ENCODE peak calls at places on chromosomes 3 and 15, in four cellular contexts. One of them, this sample, is unnamed.

GRCh38 chr15:23642413-23643044 is 5.1 kb downstream of the MAGEL2 start:
- DNase-seq in foreskin fibroblast: peak
- DNase-seq in ovary: peak
- DNase-seq in kidney: peak
- DNase-seq in this sample: peak

GRCh38 chr15:97728791-97729190 is 231.7 kb upstream of the ARRDC4 start:
- DNase-seq in foreskin fibroblast: no peak
- DNase-seq in ovary: no peak
- DNase-seq in kidney: no peak
- DNase-seq in this sample: no peak

GRCh38 chr15:70474682-70475438 is 288.5 kb downstream of the UACA start:
- DNase-seq in foreskin fibroblast: no peak
- DNase-seq in ovary: no peak
- DNase-seq in kidney: peak
- DNase-seq in this sample: peak

GRCh38 chr3:177676148-177676547 is 478.9 kb upstream of the TBL1XR1 start:
- DNase-seq in foreskin fibroblast: no peak
- DNase-seq in ovary: no peak
- DNase-seq in kidney: no peak
- DNase-seq in this sample: no peak

GRCh38 chr15:101651753-101652097 is 456 bp downstream of the TM2D3 start:
- DNase-seq in foreskin fibroblast: peak
- DNase-seq in ovary: no peak
- DNase-seq in kidney: no peak
- DNase-seq in this sample: no peak

GRCh38 chr3:37701729-37702128 is 160.0 kb upstream of the CTDSPL start:
- DNase-seq in foreskin fibroblast: no peak
- DNase-seq in ovary: no peak
- DNase-seq in kidney: no peak
- DNase-seq in this sample: no peak

GRCh38 chr15:69000091-69000490 is 14.4 kb upstream of the NOX5 start:
- DNase-seq in foreskin fibroblast: no peak
- DNase-seq in ovary: no peak
- DNase-seq in kidney: no peak
- DNase-seq in this sample: no peak

GRCh38 chr3:45832691-45833090 is 9.2 kb downstream of the LZTFL1 start:
- DNase-seq in foreskin fibroblast: peak
- DNase-seq in ovary: no peak
- DNase-seq in kidney: no peak
- DNase-seq in this sample: peak

GRCh38 chr3:128550113-128550440 is 57.1 kb upstream of the GATA2 start:
- DNase-seq in foreskin fibroblast: no peak
- DNase-seq in ovary: no peak
- DNase-seq in kidney: no peak
- DNase-seq in this sample: no peak

GRCh38 chr3:107221856-107222255 is 155.4 kb upstream of the CCDC54 start:
- DNase-seq in foreskin fibroblast: no peak
- DNase-seq in ovary: no peak
- DNase-seq in kidney: no peak
- DNase-seq in this sample: no peak

GRCh38 chr3:129989391-129989790 is 14.9 kb downstream of the TRH start:
- DNase-seq in foreskin fibroblast: no peak
- DNase-seq in ovary: no peak
- DNase-seq in kidney: peak
- DNase-seq in this sample: no peak

GRCh38 chr15:92714071-92714456 is 58.5 kb upstream of the FAM174B start:
- DNase-seq in foreskin fibroblast: peak
- DNase-seq in ovary: peak
- DNase-seq in kidney: no peak
- DNase-seq in this sample: no peak

GRCh38 chr3:49346797-49347251 is 7.0 kb upstream of the USP4 start:
- DNase-seq in foreskin fibroblast: peak
- DNase-seq in ovary: no peak
- DNase-seq in kidney: no peak
- DNase-seq in this sample: no peak

GRCh38 chr3:72448858-72449257 is 399.4 kb downstream of the SHQ1 start:
- DNase-seq in foreskin fibroblast: peak
- DNase-seq in ovary: no peak
- DNase-seq in kidney: no peak
- DNase-seq in this sample: peak

GRCh38 chr3:196047391-196048030 is 34.4 kb downstream of the TFRC start:
- DNase-seq in foreskin fibroblast: no peak
- DNase-seq in ovary: no peak
- DNase-seq in kidney: no peak
- DNase-seq in this sample: no peak

GRCh38 chr3:157868881-157869280 is 237.3 kb downstream of the SHOX2 start:
- DNase-seq in foreskin fibroblast: no peak
- DNase-seq in ovary: no peak
- DNase-seq in kidney: no peak
- DNase-seq in this sample: no peak

GRCh38 chr3:106560451-106560966 is 691.7 kb upstream of the CBLB start:
- DNase-seq in foreskin fibroblast: peak
- DNase-seq in ovary: no peak
- DNase-seq in kidney: no peak
- DNase-seq in this sample: no peak

GRCh38 chr15:95713315-95713714 is 617.2 kb upstream of the NR2F2 start:
- DNase-seq in foreskin fibroblast: no peak
- DNase-seq in ovary: no peak
- DNase-seq in kidney: no peak
- DNase-seq in this sample: no peak

GRCh38 chr3:149085828-149086231 is 503 bp downstream of the HLTF start:
- DNase-seq in foreskin fibroblast: peak
- DNase-seq in ovary: no peak
- DNase-seq in kidney: no peak
- DNase-seq in this sample: no peak

GRCh38 chr3:26118165-26118564 is 328.3 kb downstream of the OXSM start:
- DNase-seq in foreskin fibroblast: no peak
- DNase-seq in ovary: no peak
- DNase-seq in kidney: no peak
- DNase-seq in this sample: no peak

GRCh38 chr15:39243396-39243795 is 337.5 kb upstream of the THBS1 start:
- DNase-seq in foreskin fibroblast: no peak
- DNase-seq in ovary: no peak
- DNase-seq in kidney: no peak
- DNase-seq in this sample: no peak

GRCh38 chr3:115436767-115437301 is 186.5 kb upstream of the GAP43 start:
- DNase-seq in foreskin fibroblast: peak
- DNase-seq in ovary: no peak
- DNase-seq in kidney: no peak
- DNase-seq in this sample: peak

GRCh38 chr3:159416854-159417253 is 571.8 kb upstream of the IL12A start:
- DNase-seq in foreskin fibroblast: peak
- DNase-seq in ovary: no peak
- DNase-seq in kidney: no peak
- DNase-seq in this sample: no peak

GRCh38 chr3:47158208-47158607 is 5.7 kb downstream of the SETD2 start:
- DNase-seq in foreskin fibroblast: no peak
- DNase-seq in ovary: no peak
- DNase-seq in kidney: no peak
- DNase-seq in this sample: no peak

GRCh38 chr15:31157644-31158069 is 56.1 kb upstream of the TRPM1 start:
- DNase-seq in foreskin fibroblast: no peak
- DNase-seq in ovary: no peak
- DNase-seq in kidney: peak
- DNase-seq in this sample: no peak

GRCh38 chr3:195080571-195081141 is 190.3 kb downstream of the XXYLT1 start:
- DNase-seq in foreskin fibroblast: no peak
- DNase-seq in ovary: no peak
- DNase-seq in kidney: peak
- DNase-seq in this sample: no peak

GRCh38 chr3:150447631-150448465 is 39.8 kb downstream of the TSC22D2 start:
- DNase-seq in foreskin fibroblast: no peak
- DNase-seq in ovary: no peak
- DNase-seq in kidney: no peak
- DNase-seq in this sample: no peak

GRCh38 chr3:13526626-13526949 is 22.3 kb upstream of the FBLN2 start:
- DNase-seq in foreskin fibroblast: no peak
- DNase-seq in ovary: no peak
- DNase-seq in kidney: no peak
- DNase-seq in this sample: no peak

GRCh38 chr3:165196577-165197561 is 685 bp upstream of the SLITRK3 start:
- DNase-seq in foreskin fibroblast: no peak
- DNase-seq in ovary: no peak
- DNase-seq in kidney: peak
- DNase-seq in this sample: no peak

GRCh38 chr3:150133293-150133692 is 162.6 kb upstream of the PFN2 start:
- DNase-seq in foreskin fibroblast: peak
- DNase-seq in ovary: no peak
- DNase-seq in kidney: no peak
- DNase-seq in this sample: no peak

GRCh38 chr3:23136054-23136453 is 67.1 kb upstream of the UBE2E2 start:
- DNase-seq in foreskin fibroblast: no peak
- DNase-seq in ovary: no peak
- DNase-seq in kidney: no peak
- DNase-seq in this sample: no peak

GRCh38 chr3:81995334-81995733 is 233.9 kb upstream of the GBE1 start:
- DNase-seq in foreskin fibroblast: no peak
- DNase-seq in ovary: no peak
- DNase-seq in kidney: no peak
- DNase-seq in this sample: no peak

GRCh38 chr3:53040361-53040820 is 5.5 kb downstream of the SFMBT1 start:
- DNase-seq in foreskin fibroblast: no peak
- DNase-seq in ovary: no peak
- DNase-seq in kidney: no peak
- DNase-seq in this sample: no peak

GRCh38 chr15:66730168-66731014 is 28.4 kb downstream of the SMAD6 start:
- DNase-seq in foreskin fibroblast: peak
- DNase-seq in ovary: no peak
- DNase-seq in kidney: no peak
- DNase-seq in this sample: no peak

GRCh38 chr3:186790261-186790981 is 7.0 kb downstream of the EIF4A2 start:
- DNase-seq in foreskin fibroblast: peak
- DNase-seq in ovary: no peak
- DNase-seq in kidney: no peak
- DNase-seq in this sample: no peak
- TF ChIP-seq CTCF in foreskin fibroblast: no peak
- TF ChIP-seq CTCF in ovary: no peak
- TF ChIP-seq CTCF in kidney: no peak
- TF ChIP-seq CTCF in this sample: no peak

DNA sequence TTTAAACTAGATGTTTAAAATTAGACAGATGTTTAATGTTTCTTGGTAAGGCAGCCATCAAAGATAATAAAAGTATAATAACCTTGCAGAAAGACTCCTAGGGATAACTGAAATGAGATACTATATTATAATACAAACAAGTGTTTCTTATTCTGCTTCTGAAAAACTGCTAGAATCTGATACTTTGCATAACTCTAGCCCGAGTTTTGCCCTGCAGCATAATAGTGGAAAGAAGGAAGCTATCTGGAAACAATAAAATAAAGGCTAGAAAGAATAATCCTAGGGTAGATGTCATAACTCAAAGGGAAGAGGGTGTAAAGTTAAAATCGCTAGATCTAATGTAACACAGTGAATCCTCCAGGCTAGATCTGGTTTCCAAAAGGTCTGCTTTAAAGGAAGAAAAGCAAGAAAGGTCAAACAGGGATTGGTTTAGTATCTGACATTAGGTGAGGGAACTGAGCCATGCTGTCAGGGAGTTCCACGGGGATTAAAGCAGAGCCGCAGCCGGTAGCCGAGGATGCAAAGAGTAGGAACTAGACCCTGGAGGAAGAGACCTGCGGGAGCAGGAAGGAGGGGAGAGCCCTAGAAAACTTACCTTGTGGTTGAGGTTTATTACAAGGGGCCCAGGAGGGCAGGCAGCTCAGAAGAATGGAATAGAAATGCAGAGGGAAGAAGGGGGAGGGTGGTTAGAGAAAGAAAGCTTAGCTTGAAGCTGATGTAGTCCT is 46.3 kb upstream of the TUSC7 start:
- DNase-seq in foreskin fibroblast: no peak
- DNase-seq in ovary: no peak
- DNase-seq in kidney: peak
- DNase-seq in this sample: no peak
- TF ChIP-seq CTCF in foreskin fibroblast: no peak
- TF ChIP-seq CTCF in ovary: no peak
- TF ChIP-seq CTCF in kidney: no peak
- TF ChIP-seq CTCF in this sample: no peak

GRCh38 chr3:4629095-4630007 is 136.2 kb downstream of the ITPR1 start:
- DNase-seq in foreskin fibroblast: no peak
- DNase-seq in ovary: no peak
- DNase-seq in kidney: no peak
- DNase-seq in this sample: no peak
- TF ChIP-seq CTCF in foreskin fibroblast: no peak
- TF ChIP-seq CTCF in ovary: no peak
- TF ChIP-seq CTCF in kidney: no peak
- TF ChIP-seq CTCF in this sample: no peak

GRCh38 chr3:71210257-71211002 is 373.1 kb downstream of the FOXP1 start:
- DNase-seq in foreskin fibroblast: peak
- DNase-seq in ovary: no peak
- DNase-seq in kidney: no peak
- DNase-seq in this sample: no peak
- TF ChIP-seq CTCF in foreskin fibroblast: no peak
- TF ChIP-seq CTCF in ovary: no peak
- TF ChIP-seq CTCF in kidney: no peak
- TF ChIP-seq CTCF in this sample: no peak

GRCh38 chr3:166902374-166902773 is 477.7 kb downstream of the ZBBX start:
- DNase-seq in foreskin fibroblast: no peak
- DNase-seq in ovary: no peak
- DNase-seq in kidney: no peak
- DNase-seq in this sample: no peak

DNA sequence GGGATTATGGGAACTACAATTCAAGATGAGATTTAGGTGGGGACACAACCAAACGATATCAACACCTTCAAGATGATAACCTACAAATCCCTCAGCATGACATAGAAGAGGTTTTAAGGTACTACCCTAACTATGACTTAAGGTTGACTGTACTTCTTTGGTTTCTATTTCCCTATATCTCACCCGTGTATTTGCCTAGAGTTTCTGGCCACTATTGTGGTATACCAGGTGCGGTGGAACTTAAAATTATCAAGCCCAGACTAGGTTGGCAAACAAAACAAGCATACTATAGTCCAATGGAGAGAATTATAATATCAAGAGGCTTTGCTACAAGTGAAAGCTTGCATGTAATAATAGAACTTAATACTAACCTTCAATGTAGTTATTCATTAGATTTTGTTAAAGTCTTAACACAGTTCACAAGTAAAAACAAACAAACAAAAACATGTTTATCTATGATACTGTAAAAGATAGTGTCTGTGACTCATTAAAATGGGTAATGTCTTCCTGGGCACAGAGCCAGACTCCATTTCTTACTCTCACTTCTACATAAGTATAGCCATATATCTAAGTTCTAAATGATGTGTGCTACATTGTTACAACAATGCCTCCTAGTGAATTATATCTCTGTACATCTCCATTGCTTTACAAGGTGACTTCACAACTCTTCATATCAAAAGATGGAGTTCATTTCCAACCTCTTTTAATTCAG is 479.1 kb downstream of the ZBBX start:
- DNase-seq in foreskin fibroblast: no peak
- DNase-seq in ovary: no peak
- DNase-seq in kidney: no peak
- DNase-seq in this sample: no peak
- TF ChIP-seq CTCF in foreskin fibroblast: no peak
- TF ChIP-seq CTCF in ovary: no peak
- TF ChIP-seq CTCF in kidney: no peak
- TF ChIP-seq CTCF in this sample: no peak

GRCh38 chr3:62625278-62625677 is 249.9 kb downstream of the CADPS start:
- DNase-seq in foreskin fibroblast: no peak
- DNase-seq in ovary: no peak
- DNase-seq in kidney: no peak
- DNase-seq in this sample: no peak
- TF ChIP-seq CTCF in foreskin fibroblast: no peak
- TF ChIP-seq CTCF in ovary: no peak
- TF ChIP-seq CTCF in kidney: no peak
- TF ChIP-seq CTCF in this sample: no peak

GRCh38 chr3:42118762-42119361 is 27.7 kb downstream of the TRAK1 start:
- DNase-seq in foreskin fibroblast: peak
- DNase-seq in ovary: no peak
- DNase-seq in kidney: no peak
- DNase-seq in this sample: peak
- TF ChIP-seq CTCF in foreskin fibroblast: peak
- TF ChIP-seq CTCF in ovary: no peak
- TF ChIP-seq CTCF in kidney: peak
- TF ChIP-seq CTCF in this sample: peak

This sample was measured in Calu3.